ENCODE peak calls at places on chromosome 13, in five cellular contexts. M, R, B, U and P are unnamed samples.

GRCh38 chr13:21694831-21695230 is 24.0 kb downstream of the FGF9 start:
- DNase-seq in B (no peak), R (no peak), M (no peak), U (no peak), P (no peak)

GRCh38 chr13:108193806-108194205 is 21.5 kb downstream of the LIG4 start:
- DNase-seq in B (no peak), U (no peak), R (no peak), M (no peak), P (no peak)

GRCh38 chr13:37395544-37395943 is 203.0 kb downstream of the POSTN start:
- DNase-seq in B (no peak), R (no peak), M (no peak), U (no peak), P (no peak)

GRCh38 chr13:72145383-72145782 is 278.4 kb upstream of the DACH1 start:
- DNase-seq in U (no peak), R (no peak), M (no peak), B (no peak), P (no peak)

GRCh38 chr13:45446181-45446580 is 18.6 kb upstream of the COG3 start:
- DNase-seq in U (no peak), R (no peak), M (no peak), B (no peak), P (no peak)

GRCh38 chr13:105336706-105337582 is 1198.5 kb downstream of the EFNB2 start:
- DNase-seq in M (no peak), B (no peak), U (no peak), R (no peak), P (no peak)

GRCh38 chr13:70388935-70389334 is 280.7 kb upstream of the KLHL1 start:
- DNase-seq in R (no peak), M (no peak), B (no peak), U (no peak), P (no peak)

GRCh38 chr13:26384587-26384986 is 130.7 kb downstream of the CDK8 start:
- DNase-seq in R (no peak), U (no peak), B (no peak), M (no peak), P (no peak)

GRCh38 chr13:60617863-60618733 is 221.1 kb downstream of the TDRD3 start:
- DNase-seq in B (no peak), U (no peak), M (no peak), R (no peak), P (no peak)

GRCh38 chr13:113192902-113193301 is 15.6 kb downstream of the PCID2 start:
- DNase-seq in M (no peak), B (no peak), U (no peak), R (no peak), P (no peak)

GRCh38 chr13:98819382-98819781 is 66.9 kb upstream of the SLC15A1 start:
- DNase-seq in M (no peak), B (no peak), R (no peak), U (no peak), P (no peak)

GRCh38 chr13:61466280-61466679 is 50.6 kb upstream of the PCDH20 start:
- DNase-seq in U (no peak), B (no peak), R (no peak), M (no peak), P (no peak)

GRCh38 chr13:97002581-97002980 is 8.3 kb upstream of the OXGR1 start:
- DNase-seq in M (no peak), U (no peak), B (no peak), R (no peak), P (no peak)

GRCh38 chr13:35720690-35721554 is 244.4 kb upstream of the MAB21L1 start:
- DNase-seq in U (no peak), B (no peak), R (peak; percentile 21), M (peak; percentile 56), P (no peak)

GRCh38 chr13:37148501-37148900 is 43.0 kb upstream of the CSNK1A1L start:
- DNase-seq in M (no peak), B (no peak), R (no peak), U (no peak), P (no peak)

GRCh38 chr13:32206097-32206740 is 108.9 kb downstream of the ZAR1L start:
- DNase-seq in R (no peak), U (no peak), B (no peak), M (no peak), P (no peak)

GRCh38 chr13:53501387-53501786 is 472.8 kb downstream of the OLFM4 start:
- DNase-seq in R (no peak), M (no peak), B (no peak), U (no peak), P (no peak)

GRCh38 chr13:61727714-61728275 is 312.1 kb upstream of the PCDH20 start:
- DNase-seq in R (no peak), M (no peak), B (no peak), U (no peak), P (no peak)

GRCh38 chr13:47133024-47133445 is 236.2 kb upstream of the HTR2A start:
- DNase-seq in M (no peak), B (no peak), U (no peak), R (no peak), P (no peak)

GRCh38 chr13:74217816-74218215 is 83.6 kb upstream of the KLF12 start:
- DNase-seq in M (no peak), B (no peak), U (no peak), R (no peak), P (no peak)

GRCh38 chr13:99322297-99323103 is 15.3 kb upstream of the GPR183 start:
- DNase-seq in B (no peak), R (no peak), U (peak; percentile 54), M (no peak), P (no peak)

GRCh38 chr13:35810286-35810685 is 320.9 kb downstream of the DCLK1 start:
- DNase-seq in R (no peak), M (no peak), B (no peak), U (no peak), P (no peak)

GRCh38 chr13:78680611-78681010 is 21.7 kb upstream of the OBI1 start:
- DNase-seq in M (no peak), B (no peak), U (no peak), R (no peak), P (no peak)

GRCh38 chr13:47420568-47420967 is 523.7 kb upstream of the HTR2A start:
- DNase-seq in M (no peak), U (no peak), B (no peak), R (no peak), P (no peak)

GRCh38 chr13:72255908-72256307 is 388.9 kb upstream of the DACH1 start:
- DNase-seq in M (no peak), R (no peak), U (no peak), B (peak; percentile 27), P (no peak)

GRCh38 chr13:33761744-33762143 is 56.2 kb upstream of the RFC3 start:
- DNase-seq in M (no peak), R (no peak), U (no peak), B (no peak), P (no peak)

GRCh38 chr13:98299954-98300350 is 122.9 kb upstream of the RNF113B start:
- DNase-seq in R (no peak), M (no peak), B (no peak), U (no peak), P (no peak)

GRCh38 chr13:109454167-109454917 is 332.0 kb downstream of the IRS2 start:
- DNase-seq in M (no peak), B (no peak), R (no peak), U (no peak), P (no peak)

GRCh38 chr13:40665061-40665753 is 1.2 kb downstream of the FOXO1 start:
- DNase-seq in M (peak; percentile 59), R (peak; percentile 21), B (peak; percentile 48), U (peak; percentile 48), P (peak; percentile 54)

GRCh38 chr13:36718146-36718545 is 44.3 kb downstream of the SERTM1 start:
- DNase-seq in U (no peak), R (no peak), M (no peak), B (no peak), P (no peak)